ENCODE peak calls at places on chromosomes 11 and 22, in five cellular contexts. J is IMR-90, T is K562, N is A549, X is H1. W is an unnamed sample.

GRCh38 chr11:64164392-64165312 is 1.3 kb downstream of the MACROD1 start:
- DNase-seq in N (no peak), X (peak), J (no peak), T (no peak), W (no peak)

GRCh38 chr11:9142732-9143131 is 51.3 kb upstream of the SCUBE2 start:
- DNase-seq in X (no peak), T (no peak), N (no peak), J (no peak), W (no peak)

GRCh38 chr11:35304393-35304790 is 115.0 kb downstream of the SLC1A2 start:
- DNase-seq in J (peak), T (no peak), X (no peak), N (peak), W (no peak)

GRCh38 chr11:5241461-5241860 is 7.2 kb upstream of the HBD start:
- DNase-seq in T (no peak), X (no peak), J (no peak), N (no peak), W (no peak)

GRCh38 chr11:78647986-78648875 is 73.6 kb upstream of the NARS2 start:
- DNase-seq in X (peak), N (no peak), T (no peak), J (no peak), W (no peak)

GRCh38 chr11:71266114-71266833 is 13.9 kb upstream of the SHANK2 start:
- DNase-seq in J (no peak), N (no peak), T (no peak), X (peak), W (no peak)

GRCh38 chr11:103585911-103586310 is 450.5 kb upstream of the DDI1 start:
- DNase-seq in J (no peak), X (no peak), N (no peak), T (no peak), W (no peak)

GRCh38 chr11:123458501-123458900 is 28.4 kb downstream of the GRAMD1B start:
- DNase-seq in J (no peak), T (no peak), X (no peak), N (no peak), W (no peak)

GRCh38 chr22:26887456-26887855 is 230.1 kb downstream of the MIAT start:
- DNase-seq in J (peak), T (no peak), X (no peak), N (peak), W (no peak)

GRCh38 chr11:43736502-43737193 is 56.1 kb downstream of the HSD17B12 start:
- DNase-seq in J (peak), N (no peak), T (no peak), X (no peak), W (no peak)

GRCh38 chr11:2209900-2210321 is 38.3 kb upstream of the TH start:
- DNase-seq in J (no peak), X (peak), T (no peak), N (no peak), W (no peak)

GRCh38 chr22:21632237-21632895 is at the start of gene CCDC116:
- DNase-seq in T (peak), J (no peak), N (peak), X (peak), W (no peak)

GRCh38 chr11:32792948-32793475 is 1.4 kb downstream of the CCDC73 start:
- DNase-seq in T (peak), X (peak), J (peak), N (peak), W (peak)

GRCh38 chr22:23275751-23276150 is 95.4 kb downstream of the BCR start:
- DNase-seq in N (no peak), T (peak), J (no peak), X (no peak), W (no peak)

GRCh38 chr11:66367561-66368312 is 3.8 kb downstream of the SLC29A2 start:
- DNase-seq in T (no peak), X (no peak), J (no peak), N (no peak), W (no peak)

GRCh38 chr11:6693342-6694228 is 10.4 kb upstream of the MRPL17 start:
- DNase-seq in T (no peak), N (peak), J (peak), X (no peak), W (no peak)

GRCh38 chr11:105046898-105047579 is 1.9 kb upstream of the CARD16 start:
- DNase-seq in T (no peak), N (peak), X (no peak), J (peak), W (no peak)

GRCh38 chr11:69826773-69827172 is 7.6 kb upstream of the FGF3 start:
- DNase-seq in J (no peak), T (no peak), X (no peak), N (no peak), W (no peak)

GRCh38 chr11:27228232-27228631 is 134.8 kb downstream of the CCDC34 start:
- DNase-seq in T (no peak), X (no peak), J (no peak), N (no peak), W (no peak)

GRCh38 chr11:1758611-1759150 is 5.0 kb downstream of the CTSD start:
- DNase-seq in J (no peak), X (no peak), N (no peak), T (no peak), W (no peak)

GRCh38 chr22:47631571-47632102 is 869.2 kb downstream of the TBC1D22A start:
- DNase-seq in J (no peak), T (peak), N (no peak), X (no peak), W (no peak)

GRCh38 chr11:120223793-120224192 is 13.0 kb downstream of the OAF start:
- DNase-seq in N (no peak), T (no peak), J (no peak), X (no peak), W (no peak)

GRCh38 chr11:120815260-120816100 is 208.4 kb upstream of the TBCEL start:
- DNase-seq in J (no peak), T (peak), N (no peak), X (no peak), W (no peak)

GRCh38 chr11:114416441-114416928 is 16.0 kb downstream of the RBM7 start:
- DNase-seq in N (no peak), T (no peak), X (no peak), J (peak), W (no peak)

GRCh38 chr11:117972044-117972443 is 14.2 kb upstream of the IL10RA start:
- DNase-seq in X (no peak), J (no peak), T (peak), N (no peak), W (no peak)

GRCh38 chr11:69310934-69311766 is 17.2 kb downstream of the MYEOV start:
- DNase-seq in N (no peak), T (no peak), J (no peak), X (no peak), W (peak)

GRCh38 chr22:31229402-31230140 is 17.5 kb downstream of the LIMK2 start:
- DNase-seq in X (no peak), N (no peak), T (no peak), J (peak), W (no peak)

GRCh38 chr11:125348704-125349635 is 147.1 kb downstream of the FEZ1 start:
- DNase-seq in X (peak), N (peak), T (peak), J (peak), W (no peak)

GRCh38 chr22:20946080-20946986 is 20.7 kb upstream of the AIFM3 start:
- DNase-seq in X (no peak), N (no peak), J (peak), T (no peak), W (no peak)

GRCh38 chr22:23215294-23216204 is 35.2 kb downstream of the BCR start:
- DNase-seq in T (peak), J (peak), N (no peak), X (no peak), W (no peak)

GRCh38 chr22:49961601-49962011 is 1.0 kb downstream of the PIM3 start:
- DNase-seq in J (no peak), N (peak), X (no peak), T (no peak), W (no peak)

GRCh38 chr11:69380451-69380901 is 86.5 kb downstream of the MYEOV start:
- DNase-seq in T (no peak), X (no peak), N (no peak), J (no peak), W (no peak)

GRCh38 chr22:36900225-36900624 is 13.2 kb upstream of the CSF2RB start:
- DNase-seq in X (no peak), J (no peak), N (no peak), T (no peak), W (no peak)

GRCh38 chr22:36899498-36899897 is 13.9 kb upstream of the CSF2RB start:
- DNase-seq in T (no peak), N (no peak), X (no peak), J (no peak), W (no peak)

GRCh38 chr22:36902143-36902911 is 11.1 kb upstream of the CSF2RB start:
- DNase-seq in J (no peak), X (no peak), N (no peak), T (no peak), W (no peak)

GRCh38 chr22:36900880-36901279 is 12.5 kb upstream of the CSF2RB start:
- DNase-seq in X (peak), J (no peak), T (no peak), N (no peak), W (no peak)

DNA sequence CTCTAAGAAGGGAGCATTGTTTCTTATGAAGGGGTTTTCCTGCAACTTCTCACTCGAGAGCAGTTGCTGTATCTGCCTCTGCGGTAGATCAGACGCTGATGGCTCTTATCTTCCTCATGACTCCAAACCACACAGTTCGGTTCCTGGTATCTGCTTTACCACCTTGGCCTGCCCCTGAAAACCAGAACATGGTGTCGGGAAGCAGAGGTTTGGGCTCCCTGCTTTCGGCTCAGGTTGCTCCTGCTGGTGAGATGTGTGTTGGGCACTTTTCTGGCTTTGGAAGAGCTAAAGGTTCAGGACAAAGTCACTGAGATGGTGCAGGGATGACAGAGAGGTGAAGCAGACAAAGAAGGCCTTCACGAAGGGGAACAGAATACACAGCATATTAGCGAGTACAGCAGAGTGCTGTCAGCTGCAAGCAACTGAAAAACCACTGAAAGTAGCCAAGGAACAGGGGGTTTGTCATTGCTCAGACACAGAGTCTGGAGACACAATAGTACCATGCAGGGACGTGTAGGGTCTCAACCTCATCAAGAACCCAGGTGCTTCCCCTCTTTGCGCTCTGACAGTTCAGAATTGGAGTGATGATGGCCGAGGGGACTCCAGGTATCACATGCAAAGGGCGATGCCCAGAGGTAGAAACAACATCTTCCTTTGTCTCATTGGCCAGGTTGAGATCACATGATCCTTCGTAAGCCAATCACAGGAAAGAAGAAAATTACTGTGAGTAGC is 11.9 kb upstream of the CSF2RB start:
- DNase-seq in X (no peak), N (no peak), J (no peak), T (peak), W (peak)
- TF ChIP-seq CEBPB in X (no peak), N (no peak), J (no peak), T (no peak), W (no peak)

GRCh38 chr22:44721206-44721605 is 19.2 kb downstream of the PRR5 start:
- DNase-seq in T (no peak), N (no peak), J (no peak), X (peak), W (no peak)
- TF ChIP-seq CEBPB in T (no peak), N (no peak), J (no peak), X (no peak), W (no peak)

GRCh38 chr11:128715691-128716153 is 21.9 kb downstream of the FLI1 start:
- DNase-seq in N (no peak), J (peak), X (no peak), T (no peak), W (no peak)

GRCh38 chr11:128717581-128717980 is 23.7 kb downstream of the FLI1 start:
- DNase-seq in T (no peak), J (no peak), N (no peak), X (no peak), W (no peak)

GRCh38 chr11:128714881-128715280 is 21.0 kb downstream of the FLI1 start:
- DNase-seq in X (no peak), N (no peak), J (peak), T (no peak), W (no peak)

GRCh38 chr11:128716661-128717210 is 22.9 kb downstream of the FLI1 start:
- DNase-seq in N (no peak), T (no peak), X (no peak), J (peak), W (no peak)

DNA sequence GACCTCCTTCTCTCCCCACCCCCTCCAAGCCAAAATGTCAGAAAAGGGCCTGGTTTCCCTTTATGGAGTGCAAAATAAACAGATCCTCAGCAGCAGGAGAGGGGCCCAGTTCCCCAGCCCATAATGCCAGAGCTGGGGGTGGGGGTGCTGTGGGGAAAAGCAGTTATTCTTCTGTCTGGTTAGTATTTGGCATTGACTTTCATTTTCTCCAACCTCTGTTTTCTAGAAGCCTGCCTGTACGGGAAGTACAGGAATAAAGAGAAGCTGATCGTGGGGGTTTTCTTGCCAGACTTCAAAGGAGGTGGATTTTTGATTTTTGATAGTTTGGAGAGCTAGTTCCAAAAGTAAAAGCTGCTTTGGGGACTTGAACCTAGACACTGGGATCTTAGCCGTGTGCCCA is 22.4 kb downstream of the FLI1 start:
- DNase-seq in J (no peak), N (no peak), X (no peak), T (no peak), W (no peak)
- TF ChIP-seq CEBPB in J (no peak), N (no peak), X (no peak), T (no peak), W (no peak)

GRCh38 chr22:33240901-33241300 is 182.7 kb upstream of the SYN3 start:
- DNase-seq in T (no peak), J (no peak), X (no peak), N (no peak), W (no peak)
- TF ChIP-seq CEBPB in T (no peak), J (no peak), X (no peak), N (no peak), W (no peak)

DNA sequence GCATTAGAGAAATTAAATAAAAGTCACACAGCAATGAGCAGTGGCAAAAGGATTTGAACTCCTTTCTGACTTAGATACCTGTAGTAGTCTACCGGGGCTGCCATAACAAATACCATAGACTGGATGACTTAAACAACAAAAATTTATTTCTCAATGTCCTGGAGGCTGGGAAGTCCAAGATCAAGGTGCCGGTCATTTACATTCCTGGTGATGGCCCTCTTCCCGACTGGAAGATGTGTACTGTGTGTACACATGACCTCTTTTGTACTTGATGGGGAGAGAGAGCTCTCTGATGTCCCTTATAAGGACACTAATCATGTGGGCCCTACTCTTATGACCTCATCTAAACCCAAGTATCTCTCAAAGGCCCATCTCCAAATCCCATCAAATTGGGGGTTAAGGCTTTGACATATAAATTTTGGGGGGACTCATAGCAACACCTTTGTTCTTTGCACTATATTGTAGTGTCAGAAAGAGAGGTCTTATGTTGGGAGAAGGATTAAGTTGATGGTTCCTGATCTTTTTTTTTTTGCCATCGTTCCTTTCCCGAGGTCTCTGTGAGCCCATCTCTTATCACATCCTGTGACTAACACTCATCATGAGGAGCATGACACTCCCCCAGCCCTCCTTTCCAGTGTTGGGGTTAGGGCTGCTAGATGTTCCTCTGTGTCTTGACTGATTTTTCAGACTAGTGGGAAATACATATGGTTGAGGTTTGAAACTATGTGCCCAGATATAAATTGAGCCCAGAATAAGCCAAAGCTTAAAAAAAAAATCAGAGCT is 104.3 kb downstream of the TRAF6 start:
- DNase-seq in X (no peak), J (no peak), T (no peak), N (no peak), W (no peak)
- TF ChIP-seq CEBPB in X (no peak), J (no peak), T (no peak), N (no peak), W (no peak)

GRCh38 chr11:127063191-127063590 is 62.6 kb upstream of the KIRREL3 start:
- DNase-seq in N (no peak), X (no peak), T (no peak), J (no peak), W (no peak)
- TF ChIP-seq CEBPB in N (no peak), X (no peak), T (no peak), J (no peak), W (no peak)

GRCh38 chr22:39087881-39088687 is 9.0 kb upstream of the APOBEC3H start:
- DNase-seq in J (no peak), T (peak), X (peak), N (no peak), W (no peak)
- TF ChIP-seq CEBPB in J (no peak), T (no peak), X (no peak), N (no peak), W (no peak)

DNA sequence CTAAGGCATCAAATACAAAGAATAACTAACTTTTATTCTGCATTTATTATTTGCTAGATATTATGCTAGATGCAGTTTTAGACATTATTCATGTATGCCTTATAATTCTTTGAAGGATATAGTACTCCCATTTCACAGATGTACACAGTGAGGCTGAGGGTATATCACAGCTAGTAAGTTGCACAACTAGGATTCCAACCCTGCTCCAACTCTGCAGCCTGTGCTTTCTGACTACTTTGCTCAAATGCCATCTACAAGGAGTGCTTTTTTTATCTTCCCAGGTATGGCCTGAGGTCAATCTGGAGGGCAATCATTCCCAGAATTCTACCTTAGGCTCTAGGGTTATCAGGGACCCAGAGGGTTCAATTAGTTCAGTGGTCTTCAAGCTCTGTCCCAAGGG is 28.4 kb downstream of the NUP160 start:
- DNase-seq in N (no peak), X (no peak), J (no peak), T (no peak), W (no peak)
- TF ChIP-seq CEBPB in N (no peak), X (no peak), J (no peak), T (no peak), W (no peak)

DNA sequence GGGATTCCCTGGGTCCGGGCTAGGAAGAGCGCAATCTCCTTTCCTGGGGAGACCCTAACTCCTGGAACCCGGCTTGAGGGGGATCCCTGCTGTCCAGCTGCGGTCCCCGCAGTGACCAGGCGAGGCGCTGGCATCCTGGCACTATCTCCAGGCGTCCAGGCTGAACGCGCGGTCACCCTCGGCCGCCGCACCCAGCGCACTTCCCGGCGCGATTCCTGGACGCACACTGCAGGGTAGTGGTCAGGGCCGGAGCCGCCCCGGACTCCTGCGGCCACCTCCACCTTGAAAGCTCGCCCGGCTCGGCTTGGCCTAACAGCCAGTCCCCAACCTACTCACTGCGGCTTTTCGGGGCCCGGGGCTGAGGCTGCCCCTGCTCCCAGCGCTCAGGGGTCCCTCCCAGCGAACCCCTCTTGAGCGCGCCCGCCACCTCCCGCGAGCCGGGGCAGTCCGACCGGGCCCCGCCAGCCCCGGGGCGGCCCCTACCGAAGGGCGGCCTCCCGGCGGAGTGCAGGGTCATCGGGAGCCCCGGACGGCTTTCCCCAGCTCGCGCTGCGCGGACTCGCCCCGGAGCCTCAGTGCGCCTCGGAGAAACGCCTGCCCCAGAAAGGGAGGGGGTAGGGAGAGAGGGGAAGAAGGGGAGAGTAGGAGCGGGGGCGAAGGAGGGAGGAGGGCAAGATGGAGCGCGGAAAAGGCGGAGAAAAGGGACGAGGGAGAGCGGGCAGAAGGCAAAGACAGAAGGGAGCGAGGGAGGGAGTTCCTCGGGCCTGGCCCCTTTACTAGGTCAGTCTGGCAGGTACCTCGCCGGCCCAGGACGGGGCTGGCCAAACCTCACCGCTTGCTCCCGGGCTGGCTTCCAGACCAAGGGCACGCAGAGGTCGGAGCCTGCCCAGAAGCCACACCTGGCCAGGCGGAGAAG is 1.0 kb downstream of the POU2AF3 start:
- DNase-seq in T (no peak), J (peak), N (peak), X (peak), W (no peak)
- TF ChIP-seq CEBPB in T (no peak), J (no peak), N (no peak), X (no peak), W (no peak)